ENCODE peak calls at places on chromosomes 6 and 20, in nine cellular contexts. M is K562, B is sigmoid colon, O is uterus, P is HCT116, G is tibial nerve, H is IMR-90, K is vagina, U is A549. J is an unnamed sample.

GRCh38 chr6:111843347-111844147 is 29.7 kb downstream of the FYN start:
- DNase-seq in K (no peak), O (no peak), G (no peak), U (no peak), H (no peak), M (peak), B (no peak), P (no peak), J (no peak)

GRCh38 chr6:151900897-151901485 is 93.5 kb downstream of the ESR1 start:
- DNase-seq in M (no peak), P (no peak), H (no peak), U (peak), K (no peak), B (no peak), G (no peak), O (no peak), J (no peak)

GRCh38 chr6:1597924-1598323 is 11.8 kb upstream of the FOXC1 start:
- DNase-seq in H (peak), O (no peak), K (no peak), M (no peak), U (no peak), P (no peak), B (no peak), G (no peak), J (no peak)

GRCh38 chr6:42819803-42820508 is 38.1 kb downstream of the BICRAL start:
- DNase-seq in G (no peak), K (no peak), H (no peak), M (peak), B (no peak), P (no peak), O (peak), U (peak), J (no peak)

GRCh38 chr6:73085362-73085975 is 139.8 kb downstream of the KHDC1L start:
- DNase-seq in M (no peak), U (no peak), K (no peak), B (no peak), G (no peak), O (no peak), P (no peak), H (peak), J (no peak)

GRCh38 chr6:16179970-16180431 is 51.1 kb downstream of the MYLIP start:
- DNase-seq in K (no peak), O (no peak), U (no peak), G (no peak), B (no peak), M (no peak), P (no peak), H (no peak), J (no peak)

GRCh38 chr6:170177383-170178265 is 113.3 kb downstream of the DLL1 start:
- DNase-seq in K (peak), O (peak), M (no peak), P (no peak), H (no peak), B (peak), G (no peak), U (no peak), J (no peak)

GRCh38 chr6:54710430-54710829 is 136.1 kb upstream of the FAM83B start:
- DNase-seq in G (no peak), U (no peak), M (no peak), K (no peak), O (no peak), H (no peak), P (no peak), B (no peak), J (no peak)

GRCh38 chr20:8909596-8909995 is 159.3 kb upstream of the PLCB4 start:
- DNase-seq in M (no peak), O (no peak), B (no peak), G (no peak), K (no peak), U (no peak), H (peak), P (no peak), J (no peak)

GRCh38 chr6:35497571-35498406 is 910 bp upstream of the TEAD3 start:
- DNase-seq in O (peak), U (peak), H (peak), P (no peak), G (peak), K (no peak), B (peak), M (peak), J (no peak)

GRCh38 chr20:21505161-21505809 is 8.6 kb downstream of the NKX2-2 start:
- DNase-seq in G (peak), B (no peak), O (no peak), H (peak), K (no peak), M (peak), P (peak), U (peak), J (peak)

GRCh38 chr6:12580296-12580695 is 136.3 kb upstream of the PHACTR1 start:
- DNase-seq in G (no peak), K (no peak), M (no peak), O (no peak), H (no peak), P (no peak), U (no peak), B (no peak), J (no peak)

GRCh38 chr6:87623248-87623647 is 33.3 kb downstream of the ORC3 start:
- DNase-seq in M (no peak), O (no peak), H (peak), U (no peak), P (no peak), B (no peak), K (no peak), G (no peak), J (no peak)

GRCh38 chr6:156423075-156423474 is 354.1 kb upstream of the ARID1B start:
- DNase-seq in O (no peak), B (no peak), H (no peak), K (no peak), U (no peak), M (no peak), P (no peak), G (no peak), J (no peak)

GRCh38 chr20:19976595-19977372 is 40.4 kb upstream of the NAA20 start:
- DNase-seq in H (peak), B (peak), P (peak), K (no peak), U (peak), O (peak), M (no peak), G (no peak), J (peak)

GRCh38 chr6:18245642-18246041 is 18.7 kb downstream of the DEK start:
- DNase-seq in G (no peak), O (no peak), P (no peak), U (no peak), B (no peak), M (no peak), K (no peak), H (no peak), J (no peak)

GRCh38 chr20:25984933-25985332 is 288.3 kb upstream of the ZNF337 start:
- DNase-seq in P (no peak), G (no peak), B (peak), H (peak), M (peak), K (no peak), U (no peak), O (peak), J (no peak)

GRCh38 chr6:156425374-156425773 is 351.8 kb upstream of the ARID1B start:
- DNase-seq in U (no peak), B (no peak), O (no peak), K (no peak), M (no peak), P (no peak), H (peak), G (no peak), J (no peak)

GRCh38 chr20:3188823-3189413 is 15.6 kb downstream of the DDRGK1 start:
- DNase-seq in K (no peak), H (no peak), U (no peak), B (no peak), P (no peak), G (no peak), O (no peak), M (no peak), J (no peak)

GRCh38 chr6:48933136-48933535 is 529.9 kb downstream of the MMUT start:
- DNase-seq in G (no peak), K (no peak), B (no peak), M (no peak), P (no peak), H (no peak), U (no peak), O (no peak), J (no peak)

GRCh38 chr6:99606670-99607415 is at the start of gene PRDM13:
- DNase-seq in B (no peak), P (no peak), G (no peak), H (no peak), U (no peak), M (no peak), O (no peak), K (no peak), J (no peak)

GRCh38 chr6:112041535-112041934 is 12.4 kb upstream of the CCN6 start:
- DNase-seq in H (no peak), B (no peak), G (no peak), K (no peak), U (no peak), M (no peak), O (no peak), P (no peak), J (no peak)

GRCh38 chr6:67362976-67363375 is 1272.1 kb upstream of the ADGRB3 start:
- DNase-seq in H (no peak), M (no peak), B (no peak), G (no peak), K (no peak), O (no peak), P (no peak), U (no peak), J (no peak)

GRCh38 chr6:43669922-43670622 is 17.5 kb downstream of the MRPS18A start:
- DNase-seq in P (no peak), U (no peak), O (peak), M (peak), K (no peak), B (no peak), H (no peak), G (no peak), J (no peak)

GRCh38 chr6:26103141-26103769 is 16.0 kb downstream of the HFE start:
- DNase-seq in H (peak), G (no peak), K (no peak), B (no peak), M (no peak), O (no peak), P (no peak), U (peak), J (no peak)

GRCh38 chr6:24581084-24581669 is 64.8 kb downstream of the KIAA0319 start:
- DNase-seq in H (peak), G (peak), U (peak), O (peak), M (peak), B (peak), K (no peak), P (peak), J (peak)

GRCh38 chr6:167465497-167465896 is 140.6 kb downstream of the TTLL2 start:
- DNase-seq in G (no peak), P (no peak), B (no peak), O (no peak), M (no peak), U (no peak), K (no peak), H (no peak), J (no peak)

GRCh38 chr6:77368660-77369313 is 94.5 kb downstream of the HTR1B start:
- DNase-seq in O (no peak), U (no peak), H (peak), B (no peak), M (no peak), P (peak), K (no peak), G (no peak), J (peak)

GRCh38 chr6:2103644-2104523 is 141.5 kb downstream of the GMDS start:
- DNase-seq in H (peak), K (no peak), O (no peak), P (peak), U (peak), M (no peak), G (no peak), B (no peak), J (peak)

GRCh38 chr20:6993016-6993415 is 225.5 kb downstream of the BMP2 start:
- DNase-seq in O (no peak), U (peak), B (no peak), H (no peak), K (no peak), P (no peak), M (no peak), G (no peak), J (no peak)

GRCh38 chr20:24863356-24863755 is 85.7 kb upstream of the CST7 start:
- DNase-seq in G (no peak), K (no peak), M (no peak), O (no peak), P (no peak), U (no peak), H (peak), B (no peak), J (no peak)

GRCh38 chr6:43930440-43931154 is 160.6 kb downstream of the VEGFA start:
- DNase-seq in B (peak), K (no peak), P (no peak), O (no peak), H (no peak), M (no peak), G (no peak), U (no peak), J (no peak)

GRCh38 chr6:139939189-139939979 is 564.9 kb upstream of the CITED2 start:
- DNase-seq in G (no peak), M (peak), P (no peak), B (no peak), K (no peak), U (no peak), H (no peak), O (no peak), J (no peak)

GRCh38 chr6:119190176-119190575 is 111.7 kb upstream of the FAM184A start:
- DNase-seq in B (no peak), M (no peak), U (no peak), P (no peak), O (no peak), G (no peak), H (no peak), K (no peak), J (no peak)

GRCh38 chr20:11090751-11091150 is 417.0 kb upstream of the JAG1 start:
- DNase-seq in H (no peak), B (no peak), K (no peak), O (no peak), G (no peak), U (no peak), P (no peak), M (no peak), J (no peak)

GRCh38 chr6:129393659-129394058 is 316.3 kb downstream of the ARHGAP18 start:
- DNase-seq in H (no peak), G (no peak), U (no peak), B (no peak), M (no peak), P (no peak), O (no peak), K (no peak), J (no peak)

GRCh38 chr6:134937426-134937825 is 12.5 kb downstream of the ALDH8A1 start:
- DNase-seq in H (peak), O (no peak), K (no peak), U (no peak), M (no peak), B (no peak), P (no peak), G (no peak), J (no peak)

GRCh38 chr6:53339424-53339823 is 9.3 kb downstream of the ELOVL5 start:
- DNase-seq in H (no peak), P (no peak), M (no peak), U (no peak), O (no peak), K (no peak), G (no peak), B (no peak), J (no peak)

DNA sequence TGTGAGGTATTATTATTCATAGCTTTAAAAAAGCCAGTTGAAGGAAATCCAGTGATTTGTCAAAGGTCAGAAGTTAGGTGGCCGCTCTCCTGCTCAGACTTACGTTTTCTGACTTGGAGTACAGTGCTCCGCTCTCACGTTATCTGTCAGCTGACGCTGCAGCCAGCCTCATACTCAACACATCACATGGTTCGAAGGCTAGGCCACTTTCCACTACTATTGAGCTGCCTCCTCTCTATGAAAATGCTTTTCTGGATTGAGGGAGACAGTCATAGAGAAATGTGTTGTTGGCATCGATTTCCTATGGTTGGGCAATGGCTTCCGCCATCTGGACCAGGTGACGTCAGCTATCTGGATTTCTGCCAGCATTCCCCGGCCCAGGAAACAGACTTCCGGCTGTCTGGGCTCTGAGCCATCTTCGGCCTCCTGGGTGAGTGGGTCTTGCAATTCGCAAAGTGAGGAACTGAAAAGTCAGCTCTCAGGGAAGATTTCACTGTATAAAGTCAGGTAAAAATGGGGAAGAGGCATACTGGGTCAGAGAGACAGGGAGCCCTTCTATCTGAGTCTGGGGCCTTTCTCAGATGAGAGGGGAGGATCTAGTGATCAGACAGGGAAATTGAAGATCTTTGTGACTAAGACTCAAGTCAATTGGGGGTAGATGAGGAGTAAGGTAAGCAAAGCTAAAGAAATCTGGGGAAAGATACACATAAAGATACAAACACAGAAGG is 37.5 kb upstream of the IER3 start:
- DNase-seq in H (peak), P (peak), O (peak), U (peak), G (peak), M (peak), B (peak), K (no peak), J (peak)
- TF ChIP-seq POLR2A in H (peak), P (no peak), O (peak), U (no peak), G (no peak), M (peak), B (no peak), K (no peak), J (no peak)

DNA sequence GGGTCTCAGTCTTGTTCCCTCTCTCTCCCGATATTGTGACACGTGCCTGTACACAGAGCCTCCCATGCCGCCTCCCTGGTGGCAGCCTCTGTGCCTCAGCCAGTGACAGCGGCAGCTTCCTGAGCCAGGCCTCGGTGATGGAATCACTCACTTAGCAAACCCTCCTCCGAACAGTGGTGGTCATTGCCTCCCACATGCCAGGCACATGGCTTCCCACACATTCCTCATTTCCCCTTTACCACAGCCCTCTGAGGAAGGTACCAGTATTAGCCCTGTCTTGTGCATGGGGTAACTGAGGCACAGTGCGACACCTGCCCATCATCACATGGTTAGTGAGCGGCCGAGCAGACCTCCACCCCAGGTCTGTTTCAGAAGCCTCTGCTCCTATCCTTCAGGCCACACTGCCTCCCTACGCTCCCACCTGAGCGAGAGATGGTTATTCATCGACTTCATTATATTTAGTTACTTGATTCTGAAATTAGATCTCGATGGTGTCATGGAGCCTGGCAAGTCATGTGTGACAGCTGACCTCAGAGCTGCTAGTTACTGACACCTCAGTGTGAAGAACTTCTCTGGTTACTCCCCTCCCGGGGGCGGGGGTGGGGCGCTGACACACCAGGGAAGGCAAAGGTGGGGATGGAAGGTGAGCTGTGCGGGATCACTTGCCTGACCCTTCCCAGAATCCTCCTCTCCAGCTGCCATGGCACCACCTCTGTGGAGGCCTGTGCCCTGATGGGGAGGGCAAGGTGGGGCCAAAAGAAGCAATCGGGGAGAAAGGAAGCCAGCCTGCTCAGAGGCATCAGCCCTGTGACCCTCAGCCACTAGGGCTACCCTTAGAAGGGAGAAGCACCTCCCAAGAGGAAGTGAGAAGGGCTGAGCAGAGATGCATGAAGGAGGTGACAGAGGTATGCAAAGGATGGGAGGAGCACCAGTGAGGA is 17.9 kb downstream of the MDGA1 start:
- DNase-seq in U (no peak), G (no peak), B (no peak), K (no peak), H (no peak), M (no peak), P (no peak), O (no peak), J (no peak)
- TF ChIP-seq POLR2A in U (no peak), G (no peak), B (no peak), K (no peak), H (no peak), M (no peak), P (no peak), O (no peak), J (no peak)

DNA sequence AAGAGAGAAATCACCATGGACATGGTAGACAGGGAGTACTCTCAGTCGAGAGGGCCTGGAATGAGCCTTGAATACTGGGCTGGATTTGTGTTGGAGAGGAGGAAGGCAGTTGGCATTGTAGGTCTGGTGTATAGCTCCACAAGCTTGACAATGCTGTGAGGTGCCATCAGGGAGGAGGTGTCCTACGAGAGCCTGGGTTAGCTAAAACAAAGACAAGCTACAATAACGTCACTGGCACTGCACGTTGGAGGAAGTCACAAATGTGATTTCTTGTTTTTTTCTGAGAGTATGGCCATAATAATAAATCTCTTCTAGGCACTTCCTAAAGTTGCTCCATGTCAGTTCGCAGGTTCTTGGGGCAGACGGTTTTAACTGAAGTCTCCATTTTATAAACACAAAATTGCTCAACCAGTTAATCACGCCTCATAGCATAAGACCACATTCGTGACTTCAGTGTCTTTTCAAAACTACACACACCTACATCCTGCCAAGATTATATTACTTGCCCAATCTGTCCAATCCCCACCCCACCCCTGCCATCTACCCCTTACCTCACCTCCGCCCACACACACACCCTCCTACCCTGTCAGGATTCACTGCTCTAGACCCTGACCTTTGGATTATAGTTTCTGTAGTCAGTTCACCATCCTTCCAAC is 4.4 kb upstream of the HLA-DMB start:
- DNase-seq in M (no peak), G (no peak), U (no peak), K (no peak), O (no peak), H (peak), B (no peak), P (no peak), J (no peak)
- TF ChIP-seq POLR2A in M (no peak), G (no peak), U (no peak), K (no peak), O (no peak), H (no peak), B (no peak), P (no peak), J (no peak)

DNA sequence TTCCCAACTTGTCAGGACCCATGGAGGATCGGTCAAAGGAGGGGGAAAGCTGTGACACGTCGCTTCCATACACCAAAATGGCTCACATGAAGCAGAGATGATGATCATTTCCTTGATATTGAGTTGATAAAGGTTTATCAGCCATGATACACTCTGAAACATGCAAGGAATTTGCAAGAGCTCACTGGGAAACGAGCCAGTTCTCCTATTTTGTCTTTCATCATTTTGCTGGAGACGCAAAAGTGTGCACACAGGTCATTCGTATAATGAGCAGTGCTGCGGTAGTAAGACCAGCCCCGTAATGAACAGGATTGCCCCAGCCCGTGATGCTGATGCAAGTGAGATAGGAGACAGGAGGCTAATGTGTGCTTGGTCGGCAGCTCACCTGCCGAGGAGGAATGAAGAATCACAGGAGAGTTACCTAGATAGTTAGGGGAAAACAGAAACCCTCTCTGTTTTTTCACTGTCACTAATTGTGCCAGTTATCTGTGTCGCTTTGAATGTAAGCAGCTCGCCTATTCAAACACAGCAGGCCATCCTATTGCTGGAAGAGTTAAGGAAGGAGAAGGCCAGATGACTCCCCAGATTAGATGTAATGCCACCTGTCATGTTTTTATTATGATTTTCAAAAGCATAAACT is 391.8 kb downstream of the SAMD5 start:
- DNase-seq in G (no peak), K (no peak), B (no peak), U (no peak), M (no peak), O (no peak), P (no peak), H (peak), J (no peak)
- TF ChIP-seq POLR2A in G (no peak), K (no peak), B (no peak), U (no peak), M (no peak), O (no peak), P (no peak), H (no peak), J (no peak)

J was measured in H54.